ENCODE peak calls at places on chromosomes 4 and X, in eight cellular contexts. P is myocyte, J is NCI-H82, W is PC-3, Q is fibroblast of mammary gland, E is RCC 7860, B is fibroblast of the aortic adventitia, X is RPMI7951. T is an unnamed sample.

GRCh38 chr4:110484767-110485166 is 8.8 kb downstream of the ENPEP start:
- DNase-seq in P (peak), J (no peak), W (peak), Q (peak), E (peak), B (peak), X (peak), T (no peak)

GRCh38 chrX:40086569-40087335 is 11.0 kb downstream of the BCOR start:
- DNase-seq in P (no peak), J (peak), W (no peak), Q (no peak), E (no peak), B (no peak), X (peak), T (no peak)

GRCh38 chr4:151744614-151745013 is 16.2 kb downstream of the GATB start:
- DNase-seq in P (peak), J (no peak), W (peak), Q (peak), E (peak), B (peak), X (peak), T (no peak)

GRCh38 chr4:25826074-25826752 is 36.6 kb downstream of the SEL1L3 start:
- DNase-seq in P (peak), J (no peak), W (no peak), Q (no peak), E (no peak), B (no peak), X (no peak), T (no peak)

GRCh38 chrX:1507511-1508463 is 29.2 kb downstream of the P2RY8 start:
- DNase-seq in P (no peak), J (no peak), W (no peak), Q (no peak), E (no peak), B (no peak), X (no peak), T (peak)

GRCh38 chrX:115058276-115058675 is 40.9 kb upstream of the IL13RA2 start:
- DNase-seq in P (no peak), J (no peak), W (peak), Q (peak), E (peak), B (peak), X (peak), T (no peak)

GRCh38 chrX:136194546-136194945 is 47.2 kb downstream of the FHL1 start:
- DNase-seq in P (no peak), J (no peak), W (no peak), Q (no peak), E (no peak), B (no peak), X (no peak), T (no peak)

GRCh38 chrX:148135738-148136137 is 154.6 kb downstream of the FMR1NB start:
- DNase-seq in P (no peak), J (no peak), W (peak), Q (peak), E (no peak), B (peak), X (peak), T (no peak)

GRCh38 chr4:88792268-88792781 is 94.7 kb upstream of the NAP1L5 start:
- DNase-seq in P (peak), J (peak), W (peak), Q (peak), E (peak), B (peak), X (peak), T (no peak)